ENCODE peak calls at places on chromosomes 4 and X, in six cellular contexts. A is SHP77 treated with DMSO at 0.1 percent for 48 hours, E is amniotic stem cell, W is nephron progenitor cell, P is Caco-2, Z is NCI-H1092 treated with DMSO at 0.1 percent for 48 hours. H is an unnamed sample.

GRCh38 chrX:134236690-134237362 is at the start of gene CCDC160:
- DNase-seq in A (no peak), E (no peak), W (peak), P (peak), Z (no peak), H (no peak)

GRCh38 chr4:4281787-4282186 is 8.2 kb downstream of the LYAR start:
- DNase-seq in A (no peak), E (no peak), W (no peak), P (no peak), Z (no peak), H (no peak)

GRCh38 chrX:13253223-13253622 is 66.6 kb downstream of the ATXN3L start:
- DNase-seq in A (no peak), E (no peak), W (no peak), P (no peak), Z (no peak), H (no peak)

GRCh38 chrX:46978341-46979291 is 66.4 kb downstream of the JADE3 start:
- DNase-seq in A (no peak), E (peak), W (peak), P (peak), Z (peak), H (no peak)

GRCh38 chrX:10124506-10125247 is 32.1 kb upstream of the CLCN4 start:
- DNase-seq in A (no peak), E (no peak), W (no peak), P (no peak), Z (no peak), H (no peak)

GRCh38 chrX:154502098-154502497 is 11.7 kb upstream of the SLC10A3 start:
- DNase-seq in A (no peak), E (no peak), W (no peak), P (no peak), Z (no peak), H (no peak)

GRCh38 chr4:2948895-2949781 is 14.1 kb downstream of the NOP14 start:
- DNase-seq in A (no peak), E (no peak), W (no peak), P (peak), Z (no peak), H (no peak)

GRCh38 chrX:8688776-8689175 is 43.2 kb downstream of the ANOS1 start:
- DNase-seq in A (no peak), E (no peak), W (no peak), P (no peak), Z (no peak), H (no peak)

GRCh38 chr4:159101983-159102622 is 776 bp upstream of the RAPGEF2 start:
- DNase-seq in A (no peak), E (no peak), W (no peak), P (no peak), Z (no peak), H (no peak)

GRCh38 chr4:68630371-68630770 is 40.1 kb downstream of the UGT2B15 start:
- DNase-seq in A (no peak), E (no peak), W (no peak), P (no peak), Z (no peak), H (no peak)

GRCh38 chr4:113316879-113317278 is 267.4 kb downstream of the ANK2 start:
- DNase-seq in A (no peak), E (no peak), W (no peak), P (no peak), Z (no peak), H (no peak)

GRCh38 chrX:25015486-25016360 is at the start of gene ARX:
- DNase-seq in A (no peak), E (no peak), W (peak), P (peak), Z (peak), H (no peak)

GRCh38 chr4:152176627-152177214 is 359.2 kb downstream of the FBXW7 start:
- DNase-seq in A (no peak), E (no peak), W (no peak), P (no peak), Z (no peak), H (no peak)

GRCh38 chr4:40842318-40842717 is 92.6 kb downstream of the NSUN7 start:
- DNase-seq in A (no peak), E (no peak), W (no peak), P (no peak), Z (peak), H (no peak)

GRCh38 chr4:16253127-16253960 is 27.1 kb upstream of the TAPT1 start:
- DNase-seq in A (no peak), E (peak), W (no peak), P (no peak), Z (no peak), H (peak)

GRCh38 chr4:26342328-26343040 is 21.7 kb downstream of the RBPJ start:
- DNase-seq in A (no peak), E (peak), W (no peak), P (peak), Z (no peak), H (peak)

GRCh38 chr4:45629717-45630116 is 494.1 kb downstream of the GABRG1 start:
- DNase-seq in A (no peak), E (no peak), W (no peak), P (no peak), Z (no peak), H (no peak)

GRCh38 chr4:24024597-24024996 is 134.8 kb upstream of the PPARGC1A start:
- DNase-seq in A (peak), E (no peak), W (no peak), P (no peak), Z (peak), H (no peak)

GRCh38 chr4:113645771-113646455 is 115.6 kb downstream of the CAMK2D start:
- DNase-seq in A (no peak), E (no peak), W (no peak), P (peak), Z (no peak), H (no peak)